ENCODE peak calls at places on chromosome 9, in nine cellular contexts. One of them, this sample, is unnamed.

GRCh38 chr9:19026375-19026774 is 6.6 kb downstream of the SAXO1 start:
- DNase-seq in cardiac fibroblast: no peak
- DNase-seq in astrocyte of the spinal cord: no peak
- DNase-seq in CD8-positive, alpha-beta T cell: no peak
- DNase-seq in GM12878: no peak
- DNase-seq in adrenal gland: no peak
- DNase-seq in GM12865: no peak
- DNase-seq in GM13977: no peak
- DNase-seq in mesothelial cell of epicardium: no peak
- DNase-seq in this sample: no peak

GRCh38 chr9:13378171-13378570 is 98.7 kb upstream of the MPDZ start:
- DNase-seq in cardiac fibroblast: peak; percentile 60
- DNase-seq in astrocyte of the spinal cord: peak; percentile 15
- DNase-seq in CD8-positive, alpha-beta T cell: no peak
- DNase-seq in GM12878: no peak
- DNase-seq in adrenal gland: no peak
- DNase-seq in GM12865: no peak
- DNase-seq in GM13977: no peak
- DNase-seq in mesothelial cell of epicardium: no peak
- DNase-seq in this sample: no peak

GRCh38 chr9:35756275-35756742 is 2.2 kb upstream of the MSMP start:
- DNase-seq in cardiac fibroblast: peak; percentile 32
- DNase-seq in astrocyte of the spinal cord: no peak
- DNase-seq in CD8-positive, alpha-beta T cell: peak; percentile 63
- DNase-seq in GM12878: no peak
- DNase-seq in adrenal gland: peak; percentile 75
- DNase-seq in GM12865: no peak
- DNase-seq in GM13977: no peak
- DNase-seq in mesothelial cell of epicardium: no peak
- DNase-seq in this sample: no peak

GRCh38 chr9:77514886-77515711 is 133.0 kb downstream of the GNA14 start:
- DNase-seq in cardiac fibroblast: peak; percentile 80
- DNase-seq in astrocyte of the spinal cord: peak; percentile 90
- DNase-seq in CD8-positive, alpha-beta T cell: no peak
- DNase-seq in GM12878: no peak
- DNase-seq in adrenal gland: no peak
- DNase-seq in GM12865: no peak
- DNase-seq in GM13977: no peak
- DNase-seq in mesothelial cell of epicardium: no peak
- DNase-seq in this sample: no peak

GRCh38 chr9:137582286-137582860 is 3.6 kb upstream of the DPH7 start:
- DNase-seq in cardiac fibroblast: peak; percentile 12
- DNase-seq in astrocyte of the spinal cord: no peak
- DNase-seq in CD8-positive, alpha-beta T cell: no peak
- DNase-seq in GM12878: no peak
- DNase-seq in adrenal gland: no peak
- DNase-seq in GM12865: no peak
- DNase-seq in GM13977: no peak
- DNase-seq in mesothelial cell of epicardium: no peak
- DNase-seq in this sample: no peak

GRCh38 chr9:73370053-73370452 is 218.4 kb downstream of the ANXA1 start:
- DNase-seq in cardiac fibroblast: no peak
- DNase-seq in astrocyte of the spinal cord: no peak
- DNase-seq in CD8-positive, alpha-beta T cell: no peak
- DNase-seq in GM12878: no peak
- DNase-seq in adrenal gland: no peak
- DNase-seq in GM12865: no peak
- DNase-seq in GM13977: no peak
- DNase-seq in mesothelial cell of epicardium: no peak
- DNase-seq in this sample: no peak

GRCh38 chr9:93123561-93124283 is 10.3 kb downstream of the NINJ1 start:
- DNase-seq in cardiac fibroblast: no peak
- DNase-seq in astrocyte of the spinal cord: no peak
- DNase-seq in CD8-positive, alpha-beta T cell: no peak
- DNase-seq in GM12878: no peak
- DNase-seq in adrenal gland: peak; percentile 25
- DNase-seq in GM12865: no peak
- DNase-seq in GM13977: no peak
- DNase-seq in mesothelial cell of epicardium: no peak
- DNase-seq in this sample: no peak

GRCh38 chr9:111481885-111482636 is 2.1 kb downstream of the ECPAS start:
- DNase-seq in cardiac fibroblast: peak; percentile 48
- DNase-seq in astrocyte of the spinal cord: peak; percentile 32
- DNase-seq in CD8-positive, alpha-beta T cell: no peak
- DNase-seq in GM12878: no peak
- DNase-seq in adrenal gland: no peak
- DNase-seq in GM12865: no peak
- DNase-seq in GM13977: no peak
- DNase-seq in mesothelial cell of epicardium: no peak
- DNase-seq in this sample: no peak

GRCh38 chr9:111891910-111892499 is 4.6 kb upstream of the UGCG start:
- DNase-seq in cardiac fibroblast: no peak
- DNase-seq in astrocyte of the spinal cord: no peak
- DNase-seq in CD8-positive, alpha-beta T cell: no peak
- DNase-seq in GM12878: no peak
- DNase-seq in adrenal gland: no peak
- DNase-seq in GM12865: no peak
- DNase-seq in GM13977: peak; percentile 59
- DNase-seq in mesothelial cell of epicardium: no peak
- DNase-seq in this sample: no peak

GRCh38 chr9:125889122-125889523 is 141.9 kb downstream of the PBX3 start:
- DNase-seq in cardiac fibroblast: peak; percentile 29
- DNase-seq in astrocyte of the spinal cord: peak; percentile 38
- DNase-seq in CD8-positive, alpha-beta T cell: peak; percentile 0
- DNase-seq in GM12878: no peak
- DNase-seq in adrenal gland: peak; percentile 47
- DNase-seq in GM12865: no peak
- DNase-seq in GM13977: no peak
- DNase-seq in mesothelial cell of epicardium: no peak
- DNase-seq in this sample: no peak

GRCh38 chr9:134290603-134291451 is 35.4 kb upstream of the RXRA start:
- DNase-seq in cardiac fibroblast: no peak
- DNase-seq in astrocyte of the spinal cord: no peak
- DNase-seq in CD8-positive, alpha-beta T cell: no peak
- DNase-seq in GM12878: no peak
- DNase-seq in adrenal gland: no peak
- DNase-seq in GM12865: no peak
- DNase-seq in GM13977: no peak
- DNase-seq in mesothelial cell of epicardium: no peak
- DNase-seq in this sample: no peak

GRCh38 chr9:134291452-134291881 is 34.8 kb upstream of the RXRA start:
- DNase-seq in cardiac fibroblast: no peak
- DNase-seq in astrocyte of the spinal cord: no peak
- DNase-seq in CD8-positive, alpha-beta T cell: no peak
- DNase-seq in GM12878: no peak
- DNase-seq in adrenal gland: no peak
- DNase-seq in GM12865: no peak
- DNase-seq in GM13977: no peak
- DNase-seq in mesothelial cell of epicardium: no peak
- DNase-seq in this sample: no peak

GRCh38 chr9:134288731-134289130 is 37.5 kb upstream of the RXRA start:
- DNase-seq in cardiac fibroblast: no peak
- DNase-seq in astrocyte of the spinal cord: no peak
- DNase-seq in CD8-positive, alpha-beta T cell: no peak
- DNase-seq in GM12878: no peak
- DNase-seq in adrenal gland: no peak
- DNase-seq in GM12865: no peak
- DNase-seq in GM13977: no peak
- DNase-seq in mesothelial cell of epicardium: no peak
- DNase-seq in this sample: no peak

GRCh38 chr9:134287591-134288518 is 38.4 kb upstream of the RXRA start:
- DNase-seq in cardiac fibroblast: no peak
- DNase-seq in astrocyte of the spinal cord: no peak
- DNase-seq in CD8-positive, alpha-beta T cell: no peak
- DNase-seq in GM12878: no peak
- DNase-seq in adrenal gland: no peak
- DNase-seq in GM12865: no peak
- DNase-seq in GM13977: no peak
- DNase-seq in mesothelial cell of epicardium: no peak
- DNase-seq in this sample: no peak

GRCh38 chr9:134289241-134289875 is 36.9 kb upstream of the RXRA start:
- DNase-seq in cardiac fibroblast: no peak
- DNase-seq in astrocyte of the spinal cord: no peak
- DNase-seq in CD8-positive, alpha-beta T cell: no peak
- DNase-seq in GM12878: no peak
- DNase-seq in adrenal gland: no peak
- DNase-seq in GM12865: no peak
- DNase-seq in GM13977: no peak
- DNase-seq in mesothelial cell of epicardium: no peak
- DNase-seq in this sample: no peak
- TF ChIP-seq CTCF in cardiac fibroblast: no peak
- TF ChIP-seq CTCF in astrocyte of the spinal cord: no peak
- TF ChIP-seq CTCF in CD8-positive, alpha-beta T cell: no peak
- TF ChIP-seq CTCF in GM12878: no peak
- TF ChIP-seq CTCF in adrenal gland: no peak
- TF ChIP-seq CTCF in GM12865: no peak
- TF ChIP-seq CTCF in GM13977: no peak
- TF ChIP-seq CTCF in mesothelial cell of epicardium: no peak
- TF ChIP-seq CTCF in this sample: no peak

DNA sequence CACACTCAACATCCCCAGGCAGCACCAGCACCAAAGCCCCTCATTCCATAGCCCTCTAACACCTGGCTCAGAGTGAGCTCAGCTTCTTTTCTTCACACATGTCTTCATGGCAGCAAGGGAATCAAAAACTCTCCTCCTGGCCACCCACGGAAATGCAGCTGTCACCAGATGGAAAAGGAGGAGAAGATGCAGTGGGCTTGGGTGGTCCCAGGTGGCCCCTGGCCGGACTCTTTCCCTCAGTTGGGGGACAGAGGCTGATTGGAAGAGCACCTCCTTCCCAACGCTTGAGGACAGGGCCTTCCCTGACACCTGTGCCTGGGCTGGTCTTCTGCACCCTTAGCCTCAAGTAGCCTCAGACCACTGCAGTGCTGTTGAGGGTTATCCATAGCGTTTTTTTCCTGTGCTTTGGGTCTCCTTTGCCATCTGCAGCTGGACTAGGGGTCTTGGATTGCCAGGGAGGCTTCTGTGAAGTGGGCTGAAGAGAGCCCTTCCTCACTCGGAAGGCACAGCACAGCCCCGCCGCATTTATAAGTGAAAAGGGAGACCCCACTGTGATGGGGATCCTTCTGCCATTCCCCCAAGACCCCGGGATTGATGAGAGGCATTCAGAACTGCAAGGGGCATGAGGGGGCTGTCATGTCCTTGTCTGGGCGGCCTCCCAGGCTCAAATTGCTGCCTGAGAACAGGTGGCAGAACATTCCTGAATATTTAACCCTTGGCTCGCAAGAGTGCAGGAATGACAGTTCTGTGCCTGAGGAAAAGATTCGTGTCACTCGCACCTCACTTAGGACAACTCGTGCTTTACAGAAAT is 200.0 kb downstream of the AUH start:
- DNase-seq in cardiac fibroblast: no peak
- DNase-seq in astrocyte of the spinal cord: no peak
- DNase-seq in CD8-positive, alpha-beta T cell: no peak
- DNase-seq in GM12878: no peak
- DNase-seq in adrenal gland: no peak
- DNase-seq in GM12865: no peak
- DNase-seq in GM13977: no peak
- DNase-seq in mesothelial cell of epicardium: no peak
- DNase-seq in this sample: no peak
- TF ChIP-seq CTCF in cardiac fibroblast: peak; percentile 16
- TF ChIP-seq CTCF in astrocyte of the spinal cord: no peak
- TF ChIP-seq CTCF in CD8-positive, alpha-beta T cell: no peak
- TF ChIP-seq CTCF in GM12878: no peak
- TF ChIP-seq CTCF in adrenal gland: no peak
- TF ChIP-seq CTCF in GM12865: no peak
- TF ChIP-seq CTCF in GM13977: no peak
- TF ChIP-seq CTCF in mesothelial cell of epicardium: no peak
- TF ChIP-seq CTCF in this sample: no peak

GRCh38 chr9:16870606-16871357 is at the start of gene BNC2:
- DNase-seq in cardiac fibroblast: peak; percentile 78
- DNase-seq in astrocyte of the spinal cord: peak; percentile 70
- DNase-seq in CD8-positive, alpha-beta T cell: no peak
- DNase-seq in GM12878: no peak
- DNase-seq in adrenal gland: peak; percentile 28
- DNase-seq in GM12865: no peak
- DNase-seq in GM13977: peak; percentile 68
- DNase-seq in mesothelial cell of epicardium: peak; percentile 57
- DNase-seq in this sample: no peak
- TF ChIP-seq CTCF in cardiac fibroblast: no peak
- TF ChIP-seq CTCF in astrocyte of the spinal cord: peak; percentile 17
- TF ChIP-seq CTCF in CD8-positive, alpha-beta T cell: no peak
- TF ChIP-seq CTCF in GM12878: no peak
- TF ChIP-seq CTCF in adrenal gland: no peak
- TF ChIP-seq CTCF in GM12865: no peak
- TF ChIP-seq CTCF in GM13977: no peak
- TF ChIP-seq CTCF in mesothelial cell of epicardium: no peak
- TF ChIP-seq CTCF in this sample: no peak

DNA sequence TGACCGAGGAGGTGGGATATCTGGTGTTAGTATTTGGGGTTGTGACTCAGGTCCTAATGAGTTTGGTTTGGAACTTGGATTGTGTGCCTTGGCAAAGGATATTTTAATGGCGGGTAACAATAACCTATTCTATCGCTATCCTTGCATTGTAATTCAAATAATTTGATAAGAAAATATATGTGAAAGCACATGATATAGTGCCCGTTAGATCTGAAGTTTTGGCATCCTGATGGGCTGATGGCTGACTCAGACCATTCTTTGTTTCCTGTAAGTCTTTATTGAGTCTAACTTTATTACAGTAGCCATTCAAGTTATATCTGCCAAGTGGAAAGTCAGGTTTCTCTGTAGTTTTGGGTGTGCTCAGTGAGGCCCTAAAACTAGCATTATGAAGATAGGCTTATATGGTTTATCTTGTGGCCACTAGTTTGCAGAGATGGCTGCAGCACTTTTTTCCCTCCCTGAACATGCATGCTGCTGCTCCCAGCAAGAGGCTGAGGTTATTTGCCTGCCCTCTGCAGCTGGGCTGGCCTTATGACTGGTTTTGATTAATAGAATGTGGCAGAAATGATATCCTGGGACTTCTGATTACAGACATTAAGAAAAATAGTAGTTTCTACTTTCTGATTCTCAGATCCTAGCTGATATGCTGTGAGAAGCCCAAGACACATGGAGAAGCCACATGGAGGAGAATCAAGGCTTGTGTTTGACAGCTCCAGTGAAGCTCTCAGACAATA is 46.6 kb downstream of the CFAP95 start:
- DNase-seq in cardiac fibroblast: peak; percentile 6
- DNase-seq in astrocyte of the spinal cord: peak; percentile 50
- DNase-seq in CD8-positive, alpha-beta T cell: no peak
- DNase-seq in GM12878: no peak
- DNase-seq in adrenal gland: no peak
- DNase-seq in GM12865: no peak
- DNase-seq in GM13977: no peak
- DNase-seq in mesothelial cell of epicardium: no peak
- DNase-seq in this sample: no peak
- TF ChIP-seq CTCF in cardiac fibroblast: no peak
- TF ChIP-seq CTCF in astrocyte of the spinal cord: no peak
- TF ChIP-seq CTCF in CD8-positive, alpha-beta T cell: no peak
- TF ChIP-seq CTCF in GM12878: no peak
- TF ChIP-seq CTCF in adrenal gland: no peak
- TF ChIP-seq CTCF in GM12865: no peak
- TF ChIP-seq CTCF in GM13977: no peak
- TF ChIP-seq CTCF in mesothelial cell of epicardium: no peak
- TF ChIP-seq CTCF in this sample: no peak